ENCODE peak calls at places on chromosome 22, in four cellular contexts. One of them, this sample, is unnamed.

GRCh38 chr22:47206185-47206584 is 443.7 kb downstream of the TBC1D22A start:
- DNase-seq in GM13976: no peak
- DNase-seq in dorsolateral prefrontal cortex: no peak
- DNase-seq in AG04449: no peak
- DNase-seq in this sample: no peak

GRCh38 chr22:35369996-35370395 is 10.9 kb upstream of the HMOX1 start:
- DNase-seq in AG04449: no peak
- DNase-seq in dorsolateral prefrontal cortex: no peak
- DNase-seq in GM13976: no peak
- DNase-seq in this sample: no peak

GRCh38 chr22:47333625-47334024 is 571.2 kb downstream of the TBC1D22A start:
- DNase-seq in AG04449: no peak
- DNase-seq in GM13976: no peak
- DNase-seq in dorsolateral prefrontal cortex: no peak
- DNase-seq in this sample: no peak

GRCh38 chr22:50695421-50696250 is 23.0 kb downstream of the SHANK3 start:
- DNase-seq in AG04449: no peak
- DNase-seq in GM13976: no peak
- DNase-seq in dorsolateral prefrontal cortex: no peak
- DNase-seq in this sample: no peak

GRCh38 chr22:25759825-25760231 is 17.8 kb downstream of the MYO18B start:
- DNase-seq in GM13976: no peak
- DNase-seq in dorsolateral prefrontal cortex: no peak
- DNase-seq in AG04449: peak
- DNase-seq in this sample: no peak

GRCh38 chr22:46074771-46075551 is 75.4 kb upstream of the PPARA start:
- DNase-seq in AG04449: no peak
- DNase-seq in dorsolateral prefrontal cortex: no peak
- DNase-seq in GM13976: no peak
- DNase-seq in this sample: no peak

GRCh38 chr22:35894937-35895708 is 133.5 kb downstream of the RBFOX2 start:
- DNase-seq in GM13976: no peak
- DNase-seq in dorsolateral prefrontal cortex: peak
- DNase-seq in AG04449: peak
- DNase-seq in this sample: no peak

GRCh38 chr22:33139937-33140336 is 81.8 kb upstream of the SYN3 start:
- DNase-seq in dorsolateral prefrontal cortex: no peak
- DNase-seq in GM13976: no peak
- DNase-seq in AG04449: no peak
- DNase-seq in this sample: no peak

GRCh38 chr22:35835998-35836691 is 118.5 kb downstream of the APOL5 start:
- DNase-seq in AG04449: peak
- DNase-seq in dorsolateral prefrontal cortex: peak
- DNase-seq in GM13976: no peak
- DNase-seq in this sample: no peak

GRCh38 chr22:23248583-23248982 is 68.3 kb downstream of the BCR start:
- DNase-seq in AG04449: no peak
- DNase-seq in GM13976: no peak
- DNase-seq in dorsolateral prefrontal cortex: no peak
- DNase-seq in this sample: no peak

GRCh38 chr22:42073568-42074152 is 388 bp upstream of the PHETA2 start:
- DNase-seq in AG04449: no peak
- DNase-seq in dorsolateral prefrontal cortex: no peak
- DNase-seq in GM13976: no peak
- DNase-seq in this sample: no peak

GRCh38 chr22:42075277-42075676 is 1.2 kb downstream of the PHETA2 start:
- DNase-seq in dorsolateral prefrontal cortex: no peak
- DNase-seq in AG04449: no peak
- DNase-seq in GM13976: no peak
- DNase-seq in this sample: no peak

GRCh38 chr22:42074153-42074750 is at the start of gene PHETA2:
- DNase-seq in GM13976: peak
- DNase-seq in dorsolateral prefrontal cortex: no peak
- DNase-seq in AG04449: no peak
- DNase-seq in this sample: peak

GRCh38 chr22:42072606-42073330 is 1.3 kb upstream of the PHETA2 start:
- DNase-seq in AG04449: no peak
- DNase-seq in GM13976: no peak
- DNase-seq in dorsolateral prefrontal cortex: no peak
- DNase-seq in this sample: no peak

DNA sequence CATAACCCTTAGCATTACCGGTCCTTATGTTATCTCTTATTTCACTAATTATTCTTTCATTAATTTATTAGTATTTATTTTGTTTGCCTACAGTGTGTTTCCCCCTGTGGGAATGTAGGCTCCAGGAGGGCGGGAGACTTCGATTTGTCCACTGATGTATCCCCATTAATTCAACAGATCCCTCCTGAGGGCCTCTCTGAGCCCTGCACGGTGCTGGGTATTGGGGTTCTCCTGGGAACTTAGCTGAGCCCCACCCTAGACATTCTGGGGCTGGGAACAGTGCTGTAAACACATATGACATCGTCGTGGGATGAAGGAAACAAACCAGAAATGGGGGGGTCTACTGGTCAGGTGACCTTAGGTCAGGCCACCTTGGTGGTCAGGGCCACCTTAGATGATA is 798 bp downstream of the PHETA2 start:
- DNase-seq in GM13976: no peak
- DNase-seq in dorsolateral prefrontal cortex: no peak
- DNase-seq in AG04449: no peak
- DNase-seq in this sample: no peak
- TF ChIP-seq CTCF in GM13976: no peak
- TF ChIP-seq CTCF in dorsolateral prefrontal cortex: no peak
- TF ChIP-seq CTCF in AG04449: no peak
- TF ChIP-seq CTCF in this sample: no peak

DNA sequence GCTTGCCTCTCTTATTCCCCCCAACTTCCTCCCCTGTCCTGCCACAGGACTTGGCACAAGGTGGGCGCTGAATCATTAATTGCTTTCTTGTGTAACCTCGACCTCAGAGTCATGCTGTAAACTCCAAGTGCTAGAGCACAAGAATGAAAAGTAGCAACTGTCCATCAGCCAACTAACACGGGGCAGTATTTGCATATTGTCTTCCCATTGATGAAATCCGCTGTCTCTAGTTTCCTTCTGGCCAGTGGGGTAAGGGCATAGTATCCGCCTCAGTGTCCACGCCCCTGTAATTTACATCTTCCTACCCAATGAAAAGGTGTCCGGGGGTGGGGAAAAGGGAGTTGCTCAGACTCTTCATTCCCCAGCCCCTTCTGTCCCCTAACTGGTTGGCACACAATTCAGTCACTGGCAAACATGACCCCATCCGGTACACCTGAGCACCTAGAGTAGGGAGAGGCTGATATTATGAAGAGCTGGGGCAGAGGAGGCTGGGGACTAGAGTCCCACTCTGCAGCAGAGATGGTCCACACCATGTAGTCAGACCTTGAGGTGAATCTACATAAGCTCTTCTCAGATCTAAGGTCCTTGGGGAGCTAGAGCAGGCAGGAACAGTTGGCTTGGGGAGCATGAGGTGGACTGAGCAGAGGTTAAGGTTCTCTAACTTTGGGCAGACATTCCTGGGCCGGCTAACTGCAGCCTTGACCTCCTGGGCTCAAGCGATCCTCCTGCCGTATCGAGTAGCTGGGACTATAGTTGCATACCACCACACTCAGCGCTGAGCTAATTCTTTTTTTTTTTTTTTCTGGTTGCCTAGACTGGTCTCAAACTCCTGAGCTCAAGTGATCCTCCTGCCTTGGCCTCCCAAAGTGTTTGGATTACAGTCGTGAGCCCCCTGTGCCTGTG is 6.8 kb upstream of the GGA1 start:
- DNase-seq in AG04449: no peak
- DNase-seq in GM13976: no peak
- DNase-seq in dorsolateral prefrontal cortex: no peak
- DNase-seq in this sample: no peak
- TF ChIP-seq CTCF in AG04449: no peak
- TF ChIP-seq CTCF in GM13976: no peak
- TF ChIP-seq CTCF in dorsolateral prefrontal cortex: no peak
- TF ChIP-seq CTCF in this sample: no peak

GRCh38 chr22:37305873-37306272 is 23.6 kb downstream of the CYTH4 start:
- DNase-seq in AG04449: no peak
- DNase-seq in GM13976: no peak
- DNase-seq in dorsolateral prefrontal cortex: no peak
- DNase-seq in this sample: no peak
- TF ChIP-seq CTCF in AG04449: no peak
- TF ChIP-seq CTCF in GM13976: no peak
- TF ChIP-seq CTCF in dorsolateral prefrontal cortex: no peak
- TF ChIP-seq CTCF in this sample: no peak

DNA sequence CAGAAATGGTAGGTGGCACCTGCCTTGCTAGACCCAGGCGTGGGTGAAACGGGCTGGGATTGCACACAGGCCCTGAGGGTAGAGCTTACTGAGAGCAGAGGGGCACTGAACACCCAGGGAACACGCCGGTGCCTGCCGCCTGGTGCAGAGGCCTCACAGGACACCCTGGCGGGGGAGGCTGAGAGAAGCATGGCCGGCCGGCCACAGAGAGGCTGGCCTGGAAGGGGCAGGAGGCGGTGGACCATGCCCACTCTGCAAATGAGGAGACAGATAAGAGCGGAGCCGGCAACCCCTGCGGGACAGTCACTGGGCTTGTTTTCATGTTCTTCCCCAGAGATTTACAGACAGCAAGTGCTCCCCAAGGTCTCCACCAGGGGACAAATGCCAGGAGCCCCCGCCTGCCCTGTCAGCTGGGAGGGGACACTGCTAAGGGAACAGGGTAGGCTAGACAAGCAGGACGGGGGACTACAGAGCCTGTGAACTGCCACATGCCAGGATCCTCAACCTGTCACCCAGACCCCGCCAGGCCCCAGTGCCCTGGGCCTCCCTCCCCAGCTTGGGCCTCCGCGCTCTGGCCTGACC is 38.5 kb upstream of the TCF20 start:
- DNase-seq in dorsolateral prefrontal cortex: no peak
- DNase-seq in GM13976: no peak
- DNase-seq in AG04449: no peak
- DNase-seq in this sample: no peak
- TF ChIP-seq CTCF in dorsolateral prefrontal cortex: no peak
- TF ChIP-seq CTCF in GM13976: no peak
- TF ChIP-seq CTCF in AG04449: no peak
- TF ChIP-seq CTCF in this sample: no peak

GRCh38 chr22:38291201-38291777 is 18.5 kb upstream of the TMEM184B start:
- DNase-seq in AG04449: no peak
- DNase-seq in dorsolateral prefrontal cortex: no peak
- DNase-seq in GM13976: no peak
- DNase-seq in this sample: no peak
- TF ChIP-seq CTCF in AG04449: no peak
- TF ChIP-seq CTCF in dorsolateral prefrontal cortex: no peak
- TF ChIP-seq CTCF in GM13976: no peak
- TF ChIP-seq CTCF in this sample: no peak

DNA sequence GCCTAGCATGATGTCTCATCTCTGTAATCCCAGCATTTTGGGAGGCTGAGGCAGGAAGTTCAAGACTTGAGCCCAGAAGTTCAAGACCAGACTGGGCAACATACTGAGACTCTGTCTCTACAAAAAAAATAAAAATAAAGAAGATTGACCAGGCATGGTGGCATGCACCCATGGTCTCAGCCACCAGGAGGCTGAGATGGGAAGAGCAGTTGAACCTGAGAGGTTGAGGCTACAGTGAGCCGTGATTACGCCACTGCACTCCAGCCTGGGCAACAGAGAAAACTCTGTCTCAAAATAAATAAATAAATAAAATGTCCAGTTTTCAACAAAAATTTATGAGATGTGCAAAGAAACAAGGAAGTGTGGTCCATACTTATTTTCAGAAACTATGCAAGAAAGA is 28.3 kb downstream of the EFCAB6 start:
- DNase-seq in AG04449: no peak
- DNase-seq in GM13976: no peak
- DNase-seq in dorsolateral prefrontal cortex: no peak
- DNase-seq in this sample: no peak
- TF ChIP-seq CTCF in AG04449: no peak
- TF ChIP-seq CTCF in GM13976: no peak
- TF ChIP-seq CTCF in dorsolateral prefrontal cortex: no peak
- TF ChIP-seq CTCF in this sample: no peak

This sample was measured in GM20000.